ENCODE peak calls at places on chromosomes 13 and 19, in four cellular contexts. K, G, P and J are unnamed samples.
A peak's percentile ranks its signal among the peaks of the same experiment; 100 is the strongest.

GRCh38 chr13:47545630-47546029 is 455.4 kb downstream of the SUCLA2 start:
- DNase-seq in K (no peak), G (no peak), P (no peak), J (no peak)

GRCh38 chr13:71626396-71626795 is 240.6 kb downstream of the DACH1 start:
- DNase-seq in K (no peak), G (peak; percentile 9), P (no peak), J (no peak)

GRCh38 chr19:35045667-35046300 is 4.3 kb downstream of the HPN start:
- DNase-seq in K (no peak), G (peak; percentile 28), P (no peak), J (no peak)

GRCh38 chr13:98889419-98890079 is 88.3 kb downstream of the DOCK9 start:
- DNase-seq in K (no peak), G (no peak), P (no peak), J (no peak)

GRCh38 chr13:41652735-41653361 is 195.5 kb downstream of the RGCC start:
- DNase-seq in K (peak; percentile 68), G (peak; percentile 79), P (no peak), J (no peak)

GRCh38 chr19:7292950-7293794 is 1.0 kb downstream of the INSR start:
- DNase-seq in K (no peak), G (no peak), P (no peak), J (no peak)

GRCh38 chr13:64078480-64078936 is 2662.9 kb upstream of the PCDH20 start:
- DNase-seq in K (no peak), G (no peak), P (no peak), J (no peak)

GRCh38 chr13:75507027-75508001 is 25.3 kb upstream of the TBC1D4 start:
- DNase-seq in K (no peak), G (no peak), P (no peak), J (no peak)

GRCh38 chr19:16070366-16070990 is 5.8 kb upstream of the TPM4 start:
- DNase-seq in K (no peak), G (no peak), P (peak; percentile 70), J (peak; percentile 79)

GRCh38 chr13:105763851-105764250 is 771.6 kb downstream of the EFNB2 start:
- DNase-seq in K (no peak), G (no peak), P (no peak), J (no peak)

GRCh38 chr19:49973987-49974386 is 13.0 kb upstream of the SIGLEC11 start:
- DNase-seq in K (no peak), G (no peak), P (no peak), J (no peak)

GRCh38 chr13:109680288-109680687 is 106.1 kb downstream of the IRS2 start:
- DNase-seq in K (no peak), G (no peak), P (no peak), J (no peak)

GRCh38 chr19:2648528-2648937 is 54.0 kb downstream of the GNG7 start:
- DNase-seq in K (peak; percentile 32), G (peak; percentile 74), P (peak; percentile 39), J (no peak)

GRCh38 chr13:99144306-99144705 is 56.3 kb upstream of the UBAC2 start:
- DNase-seq in K (no peak), G (no peak), P (no peak), J (no peak)

GRCh38 chr13:48580886-48581285 is 48.0 kb upstream of the RCBTB2 start:
- DNase-seq in K (no peak), G (no peak), P (no peak), J (no peak)

GRCh38 chr13:102487330-102487729 is 85.5 kb upstream of the FGF14 start:
- DNase-seq in K (no peak), G (no peak), P (no peak), J (no peak)